ENCODE peak calls at places on chromosomes 16 and 17, in ten cellular contexts. P is heart right ventricle; R is psoas muscle; Q is nephron progenitor cell; V is CD8-positive, alpha-beta T cell; K is astrocyte of the cerebellum; N is lung; M is NB4; Y is D721Med; J is Calu3. B is an unnamed sample.

GRCh38 chr16:11196286-11196828 is 59.6 kb downstream of the SOCS1 start:
- DNase-seq in K (no peak), R (no peak), Y (no peak), Q (no peak), M (no peak), V (no peak), P (no peak), N (no peak), J (no peak), B (no peak)

GRCh38 chr16:733382-734207 is 6.7 kb downstream of the HAGHL start:
- DNase-seq in V (no peak), P (no peak), N (no peak), K (no peak), R (no peak), Y (no peak), J (no peak), Q (peak; percentile 53), M (peak; percentile 40), B (no peak)

GRCh38 chr16:24075929-24076716 is 180.0 kb upstream of the CACNG3 start:
- DNase-seq in R (no peak), N (no peak), M (peak; percentile 47), V (no peak), Y (no peak), J (peak; percentile 26), K (no peak), Q (no peak), P (no peak), B (peak; percentile 38)

GRCh38 chr16:13109171-13109570 is 207.8 kb downstream of the SHISA9 start:
- DNase-seq in V (no peak), N (no peak), Q (no peak), Y (no peak), K (no peak), R (no peak), J (no peak), P (no peak), M (no peak), B (no peak)

GRCh38 chr16:68146583-68146982 is 61.4 kb downstream of the NFATC3 start:
- DNase-seq in V (no peak), P (no peak), Q (no peak), R (no peak), K (no peak), J (no peak), N (no peak), Y (no peak), M (peak; percentile 13), B (no peak)

GRCh38 chr17:17959520-17960361 is 12.5 kb downstream of the TOM1L2 start:
- DNase-seq in Q (no peak), M (no peak), R (no peak), Y (no peak), J (no peak), K (peak; percentile 49), P (no peak), N (no peak), V (no peak), B (peak; percentile 61)

GRCh38 chr16:67537270-67537635 is 8.6 kb downstream of the RIPOR1 start:
- DNase-seq in Q (peak; percentile 68), R (peak; percentile 76), P (peak; percentile 80), Y (no peak), V (no peak), M (no peak), N (peak; percentile 64), K (no peak), J (peak; percentile 66), B (peak; percentile 72)

GRCh38 chr16:11685844-11686618 is 17.8 kb downstream of the SNN start:
- DNase-seq in P (no peak), V (no peak), N (no peak), R (no peak), Q (no peak), M (no peak), K (no peak), J (no peak), Y (no peak), B (no peak)

GRCh38 chr16:86134802-86135461 is 236.0 kb downstream of the IRF8 start:
- DNase-seq in Y (no peak), K (no peak), R (no peak), Q (no peak), M (peak; percentile 50), N (no peak), V (no peak), P (no peak), J (no peak), B (no peak)

GRCh38 chr17:8556074-8556473 is 74.5 kb downstream of the MYH10 start:
- DNase-seq in N (no peak), Q (no peak), Y (no peak), P (no peak), K (no peak), J (peak; percentile 11), M (no peak), R (no peak), V (no peak), B (no peak)

GRCh38 chr17:7988750-7989178 is 13.7 kb upstream of the GUCY2D start:
- DNase-seq in N (peak; percentile 74), V (no peak), R (no peak), P (peak; percentile 85), K (peak; percentile 76), Q (peak; percentile 56), M (peak; percentile 84), J (peak; percentile 62), Y (no peak), B (peak; percentile 76)

GRCh38 chr17:73013816-73014663 is 78.4 kb downstream of the SLC39A11 start:
- DNase-seq in R (no peak), K (peak; percentile 28), J (no peak), V (no peak), Y (no peak), M (peak; percentile 34), P (no peak), N (no peak), Q (peak; percentile 42), B (no peak)

GRCh38 chr16:86355538-86355937 is 154.8 kb upstream of the FOXF1 start:
- DNase-seq in Q (no peak), N (no peak), R (no peak), J (no peak), K (no peak), M (no peak), Y (no peak), V (no peak), P (no peak), B (no peak)

GRCh38 chr17:65085397-65085796 is 28.9 kb upstream of the GNA13 start:
- DNase-seq in M (peak; percentile 25), K (no peak), Q (no peak), R (no peak), Y (no peak), V (no peak), J (no peak), P (no peak), N (no peak), B (no peak)
- TF ChIP-seq CTCF in M (no peak), K (no peak), Q (no peak), R (no peak), Y (peak; percentile 1), V (no peak), J (no peak), P (no peak), N (no peak), B (no peak)

GRCh38 chr17:4897785-4898184 is 1.6 kb upstream of the C17orf107 start:
- DNase-seq in P (no peak), J (no peak), M (no peak), Y (no peak), V (no peak), K (no peak), N (no peak), R (no peak), Q (no peak), B (no peak)

GRCh38 chr17:4895676-4896331 is 3.5 kb upstream of the C17orf107 start:
- DNase-seq in Y (peak; percentile 16), J (no peak), R (no peak), M (no peak), V (no peak), K (no peak), Q (no peak), P (no peak), N (no peak), B (no peak)

GRCh38 chr17:4897198-4897657 is 2.1 kb upstream of the C17orf107 start:
- DNase-seq in K (no peak), J (no peak), M (no peak), Y (peak; percentile 9), V (no peak), R (no peak), P (no peak), N (no peak), Q (no peak), B (no peak)

GRCh38 chr17:4895121-4895520 is 4.2 kb upstream of the C17orf107 start:
- DNase-seq in R (no peak), Q (no peak), Y (no peak), N (no peak), P (no peak), M (no peak), K (no peak), J (no peak), V (no peak), B (no peak)

GRCh38 chr17:4896332-4897197 is 2.8 kb upstream of the C17orf107 start:
- DNase-seq in J (no peak), V (no peak), Y (peak; percentile 11), P (no peak), N (no peak), M (no peak), K (no peak), Q (no peak), R (no peak), B (no peak)
- TF ChIP-seq CTCF in J (no peak), V (no peak), Y (no peak), P (no peak), N (no peak), M (no peak), K (no peak), Q (no peak), R (no peak), B (no peak)

GRCh38 chr16:1907226-1907849 is 10.9 kb downstream of the HS3ST6 start:
- DNase-seq in V (no peak), P (no peak), Y (no peak), M (no peak), Q (no peak), K (no peak), R (no peak), N (no peak), J (no peak), B (no peak)

GRCh38 chr16:1909661-1910231 is 8.5 kb downstream of the HS3ST6 start:
- DNase-seq in Y (peak; percentile 99), J (no peak), P (no peak), Q (no peak), N (no peak), M (peak; percentile 54), V (no peak), R (no peak), K (no peak), B (no peak)

GRCh38 chr16:1906846-1907165 is 11.4 kb downstream of the HS3ST6 start:
- DNase-seq in N (no peak), Y (no peak), J (no peak), V (no peak), R (no peak), P (no peak), Q (no peak), K (no peak), M (no peak), B (no peak)

GRCh38 chr16:1908983-1909382 is 9.2 kb downstream of the HS3ST6 start:
- DNase-seq in K (no peak), Y (no peak), R (no peak), P (no peak), V (no peak), Q (no peak), N (no peak), M (no peak), J (no peak), B (no peak)

GRCh38 chr16:1908081-1908633 is 10.1 kb downstream of the HS3ST6 start:
- DNase-seq in Y (no peak), Q (no peak), R (no peak), N (no peak), M (no peak), V (no peak), J (no peak), P (no peak), K (no peak), B (no peak)
- TF ChIP-seq CTCF in Y (no peak), Q (no peak), R (no peak), N (no peak), M (no peak), V (no peak), J (no peak), P (no peak), K (no peak), B (no peak)

GRCh38 chr17:78412403-78412802 is 34.0 kb downstream of the PGS1 start:
- DNase-seq in Q (no peak), M (peak; percentile 48), R (peak; percentile 33), N (no peak), P (no peak), J (no peak), K (no peak), V (no peak), Y (no peak), B (no peak)
- TF ChIP-seq CTCF in Q (peak; percentile 39), M (peak; percentile 46), R (peak; percentile 52), N (no peak), P (no peak), J (peak; percentile 23), K (peak; percentile 54), V (peak; percentile 23), Y (peak; percentile 29), B (peak; percentile 43)